ENCODE peak calls at places on chromosomes 6 and 20, in seven cellular contexts. One of them, this sample, is unnamed.

GRCh38 chr6:122845916-122846632 is 57.0 kb downstream of the SMPDL3A start:
- DNase-seq in K562: no peak
- DNase-seq in HepG2: no peak
- DNase-seq in SK-N-SH: no peak
- DNase-seq in HCT116: no peak
- DNase-seq in GM12878: no peak
- DNase-seq in H1: no peak
- DNase-seq in this sample: no peak

GRCh38 chr20:560680-561079 is 17.1 kb upstream of the CSNK2A1 start:
- DNase-seq in HepG2: no peak
- DNase-seq in H1: no peak
- DNase-seq in K562: no peak
- DNase-seq in SK-N-SH: no peak
- DNase-seq in HCT116: no peak
- DNase-seq in GM12878: no peak
- DNase-seq in this sample: no peak

GRCh38 chr20:61041481-61041880 is 210.6 kb upstream of the CDH4 start:
- DNase-seq in K562: no peak
- DNase-seq in HCT116: no peak
- DNase-seq in HepG2: no peak
- DNase-seq in SK-N-SH: no peak
- DNase-seq in H1: no peak
- DNase-seq in GM12878: no peak
- DNase-seq in this sample: no peak

GRCh38 chr20:59938696-59939051 is 1.4 kb downstream of the PPP1R3D start:
- DNase-seq in HCT116: no peak
- DNase-seq in SK-N-SH: no peak
- DNase-seq in HepG2: no peak
- DNase-seq in GM12878: no peak
- DNase-seq in H1: no peak
- DNase-seq in K562: no peak
- DNase-seq in this sample: no peak

GRCh38 chr20:11305406-11305805 is 612.3 kb upstream of the BTBD3 start:
- DNase-seq in SK-N-SH: no peak
- DNase-seq in K562: no peak
- DNase-seq in GM12878: peak
- DNase-seq in HCT116: no peak
- DNase-seq in HepG2: no peak
- DNase-seq in H1: no peak
- DNase-seq in this sample: no peak

GRCh38 chr6:106512048-106512957 is 117.0 kb downstream of the RTN4IP1 start:
- DNase-seq in GM12878: no peak
- DNase-seq in HepG2: peak
- DNase-seq in H1: no peak
- DNase-seq in K562: peak
- DNase-seq in HCT116: no peak
- DNase-seq in SK-N-SH: peak
- DNase-seq in this sample: peak

GRCh38 chr6:111805511-111806181 is 67.6 kb downstream of the FYN start:
- DNase-seq in K562: no peak
- DNase-seq in HepG2: no peak
- DNase-seq in GM12878: peak
- DNase-seq in SK-N-SH: no peak
- DNase-seq in H1: no peak
- DNase-seq in HCT116: no peak
- DNase-seq in this sample: no peak

GRCh38 chr6:110875548-110876169 is 1.1 kb downstream of the AMD1 start:
- DNase-seq in HCT116: no peak
- DNase-seq in K562: peak
- DNase-seq in GM12878: no peak
- DNase-seq in SK-N-SH: peak
- DNase-seq in HepG2: no peak
- DNase-seq in H1: no peak
- DNase-seq in this sample: peak

GRCh38 chr6:34143884-34144580 is 1.9 kb downstream of the GRM4 start:
- DNase-seq in HCT116: no peak
- DNase-seq in HepG2: peak
- DNase-seq in K562: peak
- DNase-seq in GM12878: no peak
- DNase-seq in SK-N-SH: peak
- DNase-seq in H1: no peak
- DNase-seq in this sample: peak

GRCh38 chr6:107479089-107479690 is 10.7 kb upstream of the SOBP start:
- DNase-seq in SK-N-SH: no peak
- DNase-seq in H1: no peak
- DNase-seq in HCT116: no peak
- DNase-seq in GM12878: no peak
- DNase-seq in K562: no peak
- DNase-seq in HepG2: no peak
- DNase-seq in this sample: no peak

GRCh38 chr6:152110878-152111820 is 303.7 kb downstream of the ESR1 start:
- DNase-seq in HepG2: no peak
- DNase-seq in H1: no peak
- DNase-seq in SK-N-SH: peak
- DNase-seq in K562: no peak
- DNase-seq in HCT116: no peak
- DNase-seq in GM12878: no peak
- DNase-seq in this sample: no peak

GRCh38 chr20:10919549-10920140 is 245.8 kb upstream of the JAG1 start:
- DNase-seq in SK-N-SH: no peak
- DNase-seq in GM12878: no peak
- DNase-seq in HCT116: no peak
- DNase-seq in HepG2: no peak
- DNase-seq in K562: no peak
- DNase-seq in H1: no peak
- DNase-seq in this sample: no peak

GRCh38 chr6:45415315-45415714 is 37.6 kb upstream of the SUPT3H start:
- DNase-seq in K562: no peak
- DNase-seq in HepG2: no peak
- DNase-seq in H1: no peak
- DNase-seq in SK-N-SH: no peak
- DNase-seq in GM12878: no peak
- DNase-seq in HCT116: no peak
- DNase-seq in this sample: no peak

DNA sequence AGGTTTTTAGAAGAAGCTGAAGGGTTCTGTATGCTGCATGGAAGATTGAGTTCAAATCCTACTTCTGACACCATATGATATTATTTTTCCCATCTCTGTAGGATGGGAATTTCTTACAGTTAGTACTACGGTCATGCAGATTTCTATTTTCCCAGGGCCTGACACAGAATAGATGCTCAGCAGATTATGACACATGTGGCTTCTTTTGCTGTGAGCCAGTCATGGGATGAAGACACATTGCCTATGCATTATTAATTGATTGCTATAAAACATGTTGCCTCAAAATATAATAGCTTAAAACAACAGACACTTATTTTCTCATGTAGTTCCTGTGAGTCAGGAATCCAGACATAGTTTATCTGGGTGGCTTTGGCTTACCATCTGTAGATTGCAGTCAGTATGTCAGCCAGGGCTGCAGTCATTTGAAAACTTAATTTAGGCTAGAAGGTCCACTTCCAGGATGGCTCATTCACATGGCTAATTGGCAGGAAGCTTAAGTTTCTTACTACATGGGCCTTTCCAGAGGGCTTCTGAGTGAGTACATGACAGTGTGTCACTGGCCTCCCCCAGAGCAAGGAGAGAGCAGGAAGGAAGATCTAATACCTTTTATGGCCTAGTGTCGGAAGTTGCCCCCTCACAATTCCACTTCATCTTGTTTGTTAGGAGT is 29.5 kb downstream of the TOP1 start:
- DNase-seq in SK-N-SH: peak
- DNase-seq in HCT116: peak
- DNase-seq in K562: peak
- DNase-seq in H1: no peak
- DNase-seq in GM12878: no peak
- DNase-seq in HepG2: peak
- DNase-seq in this sample: no peak
- TF ChIP-seq JUND in SK-N-SH: no peak
- TF ChIP-seq JUND in HCT116: no peak
- TF ChIP-seq JUND in K562: peak
- TF ChIP-seq JUND in H1: no peak
- TF ChIP-seq JUND in GM12878: no peak
- TF ChIP-seq JUND in HepG2: no peak
- TF ChIP-seq JUND in this sample: no peak

GRCh38 chr20:53959849-53960585 is 110.4 kb downstream of the BCAS1 start:
- DNase-seq in HCT116: no peak
- DNase-seq in H1: no peak
- DNase-seq in GM12878: no peak
- DNase-seq in HepG2: peak
- DNase-seq in K562: no peak
- DNase-seq in SK-N-SH: no peak
- DNase-seq in this sample: no peak

GRCh38 chr20:53954734-53955658 is 115.4 kb downstream of the BCAS1 start:
- DNase-seq in HCT116: no peak
- DNase-seq in SK-N-SH: no peak
- DNase-seq in GM12878: no peak
- DNase-seq in H1: no peak
- DNase-seq in HepG2: peak
- DNase-seq in K562: no peak
- DNase-seq in this sample: no peak

GRCh38 chr20:53958240-53958639 is 112.2 kb downstream of the BCAS1 start:
- DNase-seq in SK-N-SH: no peak
- DNase-seq in HepG2: no peak
- DNase-seq in H1: no peak
- DNase-seq in HCT116: no peak
- DNase-seq in GM12878: no peak
- DNase-seq in K562: no peak
- DNase-seq in this sample: no peak

GRCh38 chr20:53956013-53956715 is 114.2 kb downstream of the BCAS1 start:
- DNase-seq in HCT116: no peak
- DNase-seq in GM12878: no peak
- DNase-seq in SK-N-SH: no peak
- DNase-seq in H1: no peak
- DNase-seq in K562: no peak
- DNase-seq in HepG2: no peak
- DNase-seq in this sample: no peak

DNA sequence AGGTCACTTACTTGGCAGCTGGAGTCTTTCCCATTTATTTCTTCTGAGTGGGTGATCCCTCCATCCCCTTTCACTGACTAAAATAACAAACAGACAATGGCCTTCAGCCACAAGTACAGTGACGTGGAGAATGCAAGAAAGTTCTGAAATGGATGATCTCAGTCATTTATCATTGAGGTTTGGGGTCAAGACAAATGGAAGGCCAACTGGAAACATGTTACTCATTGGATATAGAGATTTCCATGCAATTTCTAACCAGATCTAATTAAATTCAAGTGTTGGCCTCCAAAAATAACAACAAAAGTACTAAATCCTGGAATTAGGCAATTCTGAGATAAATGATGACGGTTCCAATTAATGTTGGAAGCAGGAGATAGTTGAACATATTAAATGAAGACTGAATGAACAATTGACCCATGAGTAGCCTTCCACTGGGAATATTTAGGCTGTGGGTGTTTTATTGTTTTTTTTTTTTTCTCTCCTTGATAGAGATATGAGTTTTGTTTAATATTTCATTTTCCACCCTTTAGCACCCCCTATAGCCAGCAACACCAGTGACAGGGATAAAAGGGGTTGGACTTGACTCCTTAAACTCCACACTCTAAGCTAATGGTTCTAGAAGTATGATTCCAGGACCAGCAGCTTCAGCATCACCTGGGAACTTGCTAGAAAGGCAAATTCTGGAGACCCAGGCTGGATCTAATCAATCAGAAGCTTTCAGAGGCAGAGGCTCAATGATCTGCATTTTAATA is 112.8 kb downstream of the BCAS1 start:
- DNase-seq in HCT116: no peak
- DNase-seq in GM12878: no peak
- DNase-seq in H1: no peak
- DNase-seq in SK-N-SH: no peak
- DNase-seq in K562: no peak
- DNase-seq in HepG2: no peak
- DNase-seq in this sample: no peak
- TF ChIP-seq JUND in HCT116: no peak
- TF ChIP-seq JUND in GM12878: no peak
- TF ChIP-seq JUND in H1: no peak
- TF ChIP-seq JUND in SK-N-SH: no peak
- TF ChIP-seq JUND in K562: no peak
- TF ChIP-seq JUND in HepG2: no peak
- TF ChIP-seq JUND in this sample: no peak

DNA sequence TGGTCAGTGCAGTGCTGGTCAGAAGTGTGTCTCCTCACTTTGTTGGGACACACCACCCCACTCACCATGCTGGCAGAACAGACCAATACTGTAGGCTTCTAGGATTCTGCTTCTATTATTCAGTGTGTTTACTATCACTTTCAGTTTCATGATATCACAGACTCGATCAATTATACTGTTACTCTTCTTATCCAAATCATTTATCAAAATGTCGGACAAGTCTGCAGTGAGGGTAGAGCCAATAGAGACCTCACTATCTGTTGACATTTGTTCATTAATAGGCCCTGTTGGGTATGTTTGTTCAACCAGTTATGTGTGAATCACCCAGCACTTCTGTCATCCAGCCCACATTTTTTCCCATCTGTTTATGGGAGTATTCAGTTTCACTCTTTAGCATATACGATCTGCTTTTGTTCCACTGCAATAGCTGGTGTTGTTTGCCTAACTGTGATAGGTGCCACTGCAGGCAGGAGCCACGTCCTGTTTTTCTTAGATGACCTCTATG is 140.1 kb downstream of the NRN1 start:
- DNase-seq in GM12878: no peak
- DNase-seq in K562: no peak
- DNase-seq in HepG2: peak
- DNase-seq in H1: no peak
- DNase-seq in SK-N-SH: no peak
- DNase-seq in HCT116: no peak
- DNase-seq in this sample: no peak
- TF ChIP-seq JUND in GM12878: no peak
- TF ChIP-seq JUND in K562: no peak
- TF ChIP-seq JUND in HepG2: no peak
- TF ChIP-seq JUND in H1: no peak
- TF ChIP-seq JUND in SK-N-SH: no peak
- TF ChIP-seq JUND in HCT116: no peak
- TF ChIP-seq JUND in this sample: no peak

DNA sequence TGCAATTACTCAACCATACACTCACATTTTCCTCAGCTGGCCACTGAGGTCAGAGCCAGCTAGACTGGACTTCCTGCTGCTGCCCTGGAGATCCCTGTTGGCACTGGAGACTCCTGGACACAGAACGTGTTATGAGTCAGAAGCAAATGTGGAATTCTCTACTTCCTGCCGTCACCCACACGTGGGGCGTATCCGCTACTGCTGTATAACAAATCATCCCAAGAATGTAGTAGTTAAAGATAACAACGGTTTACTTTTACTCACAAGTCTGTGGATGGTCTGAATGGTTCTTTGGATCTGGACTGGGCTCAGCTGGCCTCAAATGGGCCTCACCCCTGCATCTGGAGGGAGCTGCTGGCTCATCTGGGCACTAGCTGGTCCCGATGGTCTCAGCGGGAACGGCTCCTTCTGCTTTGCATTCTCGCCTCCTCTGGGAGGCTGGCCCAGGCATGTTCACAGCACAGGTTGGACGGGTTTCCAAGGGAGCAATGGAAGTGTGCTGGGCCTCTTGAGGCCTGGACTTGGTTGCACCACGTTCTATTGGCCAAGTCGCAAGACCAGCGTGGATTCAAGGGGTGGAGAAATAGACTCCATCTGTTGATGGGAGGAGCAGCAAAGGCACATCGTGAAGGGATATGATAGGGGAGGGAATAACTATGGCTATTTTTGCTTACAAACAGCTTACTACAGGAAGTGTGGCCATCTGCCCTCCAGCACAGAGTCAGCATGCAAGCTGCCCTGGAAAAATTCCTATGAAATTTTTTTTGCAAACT is 118.5 kb downstream of the SNX5 start:
- DNase-seq in HepG2: peak
- DNase-seq in SK-N-SH: no peak
- DNase-seq in H1: no peak
- DNase-seq in GM12878: no peak
- DNase-seq in K562: no peak
- DNase-seq in HCT116: peak
- DNase-seq in this sample: no peak
- TF ChIP-seq JUND in HepG2: no peak
- TF ChIP-seq JUND in SK-N-SH: no peak
- TF ChIP-seq JUND in H1: no peak
- TF ChIP-seq JUND in GM12878: no peak
- TF ChIP-seq JUND in K562: no peak
- TF ChIP-seq JUND in HCT116: no peak
- TF ChIP-seq JUND in this sample: no peak

This sample was measured in T47D.